ENCODE peak calls at places on chromosomes 5 and 9, in eight cellular contexts. G is stimulated activated naive CD8-positive, alpha-beta T cell treated with anti-CD3 and anti-CD28 coated beads, Interleukin-15, Interleukin-2, amounts not matched to agents 100 U/mL and 50 U/mL, for 24 hours; N is CD4-positive, alpha-beta T cell; R is fibroblast of villous mesenchyme; D is NCI-H524; H is kidney tubule cell; Y is nucleus accumbens; A is neuronal stem cell. J is an unnamed sample.

GRCh38 chr5:109998717-109999116 is 309.0 kb downstream of the MAN2A1 start:
- DNase-seq in G (no peak), N (no peak), R (no peak), D (no peak), H (no peak), Y (no peak), A (no peak), J (no peak)

GRCh38 chr5:166365164-166365563 is 1926.3 kb upstream of the WWC1 start:
- DNase-seq in G (no peak), N (no peak), R (no peak), D (peak; percentile 95), H (no peak), Y (no peak), A (no peak), J (no peak)

GRCh38 chr5:65809817-65810531 is 88.0 kb downstream of the NLN start:
- DNase-seq in G (no peak), N (no peak), R (peak; percentile 57), D (no peak), H (peak; percentile 16), Y (peak; percentile 34), A (no peak), J (no peak)

GRCh38 chr5:88964831-88965230 is 81.8 kb upstream of the MEF2C start:
- DNase-seq in G (no peak), N (no peak), R (no peak), D (no peak), H (no peak), Y (no peak), A (no peak), J (no peak)

GRCh38 chr9:109109962-109110325 is 9.8 kb downstream of the TMEM245 start:
- DNase-seq in G (no peak), N (no peak), R (no peak), D (no peak), H (no peak), Y (no peak), A (no peak), J (no peak)

GRCh38 chr5:5708367-5708919 is 286.0 kb downstream of the ICE1 start:
- DNase-seq in G (no peak), N (no peak), R (no peak), D (no peak), H (no peak), Y (no peak), A (no peak), J (no peak)

GRCh38 chr9:131045300-131046092 is 36.5 kb downstream of the LAMC3 start:
- DNase-seq in G (peak; percentile 47), N (no peak), R (no peak), D (no peak), H (no peak), Y (no peak), A (no peak), J (no peak)

GRCh38 chr5:86909896-86910295 is 292.2 kb downstream of the COX7C start:
- DNase-seq in G (no peak), N (no peak), R (peak; percentile 67), D (no peak), H (no peak), Y (no peak), A (no peak), J (no peak)

GRCh38 chr9:105426657-105427056 is 21.2 kb upstream of the FSD1L start:
- DNase-seq in G (no peak), N (no peak), R (no peak), D (no peak), H (no peak), Y (no peak), A (no peak), J (no peak)

GRCh38 chr5:133347039-133347438 is 265.3 kb downstream of the FSTL4 start:
- DNase-seq in G (no peak), N (no peak), R (no peak), D (no peak), H (no peak), Y (no peak), A (no peak), J (no peak)

GRCh38 chr5:140003519-140003918 is 39.6 kb downstream of the NRG2 start:
- DNase-seq in G (no peak), N (no peak), R (no peak), D (no peak), H (no peak), Y (no peak), A (no peak), J (no peak)

GRCh38 chr5:141848771-141849370 is 29.3 kb downstream of the PCDH1 start:
- DNase-seq in G (peak; percentile 62), N (no peak), R (peak; percentile 47), D (peak; percentile 37), H (peak; percentile 98), Y (no peak), A (no peak), J (peak; percentile 54)

GRCh38 chr9:135302329-135303279 is 177.0 kb upstream of the PPP1R26 start:
- DNase-seq in G (no peak), N (no peak), R (no peak), D (no peak), H (no peak), Y (no peak), A (no peak), J (no peak)

GRCh38 chr5:68683632-68684035 is 410.2 kb upstream of the SLC30A5 start:
- DNase-seq in G (no peak), N (no peak), R (peak; percentile 85), D (no peak), H (peak; percentile 100), Y (no peak), A (no peak), J (no peak)

GRCh38 chr5:41412496-41412895 is 97.9 kb downstream of the PLCXD3 start:
- DNase-seq in G (no peak), N (no peak), R (no peak), D (no peak), H (no peak), Y (no peak), A (no peak), J (no peak)

GRCh38 chr5:102807878-102808502 is 52.9 kb downstream of the PAM start:
- DNase-seq in G (no peak), N (no peak), R (peak; percentile 55), D (peak; percentile 75), H (peak; percentile 75), Y (no peak), A (peak; percentile 15), J (no peak)

GRCh38 chr9:107684224-107684623 is 194.7 kb upstream of the KLF4 start:
- DNase-seq in G (no peak), N (no peak), R (peak; percentile 71), D (no peak), H (peak; percentile 31), Y (no peak), A (no peak), J (no peak)

GRCh38 chr9:127875306-127875966 is 2.0 kb downstream of the AK1 start:
- DNase-seq in G (no peak), N (no peak), R (no peak), D (no peak), H (no peak), Y (no peak), A (no peak), J (no peak)

GRCh38 chr5:67910599-67910998 is 305.0 kb upstream of the PIK3R1 start:
- DNase-seq in G (no peak), N (no peak), R (no peak), D (no peak), H (no peak), Y (no peak), A (no peak), J (no peak)

GRCh38 chr5:179836225-179837019 is 15.7 kb downstream of the SQSTM1 start:
- DNase-seq in G (peak; percentile 60), N (no peak), R (peak; percentile 69), D (no peak), H (peak; percentile 60), Y (no peak), A (no peak), J (peak; percentile 77)

GRCh38 chr5:93099902-93100347 is 481.1 kb downstream of the NR2F1-AS1 start:
- DNase-seq in G (no peak), N (no peak), R (peak; percentile 75), D (no peak), H (peak; percentile 23), Y (no peak), A (no peak), J (no peak)

GRCh38 chr5:173717959-173718358 is 101.5 kb upstream of the BOD1 start:
- DNase-seq in G (no peak), N (no peak), R (no peak), D (no peak), H (no peak), Y (no peak), A (no peak), J (no peak)

GRCh38 chr5:33494476-33494875 is 53.7 kb downstream of the TARS1 start:
- DNase-seq in G (no peak), N (no peak), R (peak; percentile 64), D (no peak), H (no peak), Y (no peak), A (no peak), J (no peak)

GRCh38 chr5:42642006-42642405 is 114.6 kb upstream of the CCDC152 start:
- DNase-seq in G (no peak), N (no peak), R (no peak), D (no peak), H (no peak), Y (no peak), A (no peak), J (no peak)

GRCh38 chr5:171429543-171429910 is 10.1 kb downstream of the FGF18 start:
- DNase-seq in G (no peak), N (no peak), R (no peak), D (no peak), H (no peak), Y (no peak), A (no peak), J (no peak)

GRCh38 chr9:21560281-21560745 is 78.2 kb upstream of the IFNE start:
- DNase-seq in G (no peak), N (no peak), R (peak; percentile 46), D (no peak), H (no peak), Y (no peak), A (no peak), J (no peak)

GRCh38 chr9:134163374-134164196 is 779 bp downstream of the RNU6ATAC start:
- DNase-seq in G (peak; percentile 71), N (peak; percentile 47), R (peak; percentile 48), D (peak; percentile 59), H (peak; percentile 72), Y (no peak), A (peak; percentile 36), J (peak; percentile 56)

GRCh38 chr9:84266087-84266561 is 74.4 kb downstream of the SLC28A3 start:
- DNase-seq in G (no peak), N (no peak), R (no peak), D (peak; percentile 46), H (peak; percentile 90), Y (peak; percentile 3), A (no peak), J (no peak)

GRCh38 chr5:16548115-16548514 is 68.7 kb downstream of the RETREG1 start:
- DNase-seq in G (no peak), N (no peak), R (no peak), D (no peak), H (no peak), Y (no peak), A (no peak), J (no peak)

GRCh38 chr5:169742773-169743296 is 105.8 kb downstream of the DOCK2 start:
- DNase-seq in G (no peak), N (no peak), R (peak; percentile 56), D (peak; percentile 88), H (peak; percentile 45), Y (no peak), A (no peak), J (no peak)

GRCh38 chr5:139246394-139246793 is 47.1 kb upstream of the MATR3 start:
- DNase-seq in G (peak; percentile 71), N (peak; percentile 1), R (no peak), D (no peak), H (peak; percentile 46), Y (no peak), A (no peak), J (no peak)

GRCh38 chr9:127741831-127742434 is 6.8 kb upstream of the TOR2A start:
- DNase-seq in G (no peak), N (no peak), R (no peak), D (no peak), H (peak; percentile 43), Y (peak; percentile 32), A (peak; percentile 91), J (no peak)

GRCh38 chr5:138506370-138507113 is 36.5 kb downstream of the ETF1 start:
- DNase-seq in G (no peak), N (no peak), R (no peak), D (no peak), H (no peak), Y (no peak), A (no peak), J (no peak)

GRCh38 chr9:6845881-6846280 is 88.1 kb downstream of the KDM4C start:
- DNase-seq in G (no peak), N (no peak), R (peak; percentile 23), D (peak; percentile 3), H (peak; percentile 55), Y (no peak), A (peak; percentile 15), J (no peak)